ENCODE peak calls at places on chromosomes 4 and X, in eight cellular contexts. One of them, this sample, is unnamed.

GRCh38 chr4:122762520-122762919 is 30.0 kb downstream of the BBS12 start:
- DNase-seq in NCI-H1105 treated with DMSO at 0.1 percent for 48 hours: no peak
- DNase-seq in left ventricle myocardium inferior: no peak
- DNase-seq in astrocyte: no peak
- DNase-seq in iPS-NIHi11: no peak
- DNase-seq in HAP-1: no peak
- DNase-seq in cerebellar cortex: no peak
- DNase-seq in stimulated activated CD8-positive, alpha-beta memory T cell treated with anti-CD3 and anti-CD28 coated beads, Interleukin-7, amount 100 ng/mL, for 24 hours: no peak
- DNase-seq in this sample: no peak

GRCh38 chrX:41086627-41086932 is 1.3 kb downstream of the USP9X start:
- DNase-seq in NCI-H1105 treated with DMSO at 0.1 percent for 48 hours: no peak
- DNase-seq in left ventricle myocardium inferior: no peak
- DNase-seq in astrocyte: no peak
- DNase-seq in iPS-NIHi11: no peak
- DNase-seq in HAP-1: no peak
- DNase-seq in cerebellar cortex: no peak
- DNase-seq in stimulated activated CD8-positive, alpha-beta memory T cell treated with anti-CD3 and anti-CD28 coated beads, Interleukin-7, amount 100 ng/mL, for 24 hours: no peak
- DNase-seq in this sample: no peak

GRCh38 chr4:183011213-183011907 is 87.7 kb upstream of the WWC2 start:
- DNase-seq in NCI-H1105 treated with DMSO at 0.1 percent for 48 hours: no peak
- DNase-seq in left ventricle myocardium inferior: no peak
- DNase-seq in astrocyte: peak; percentile 44
- DNase-seq in iPS-NIHi11: no peak
- DNase-seq in HAP-1: no peak
- DNase-seq in cerebellar cortex: no peak
- DNase-seq in stimulated activated CD8-positive, alpha-beta memory T cell treated with anti-CD3 and anti-CD28 coated beads, Interleukin-7, amount 100 ng/mL, for 24 hours: no peak
- DNase-seq in this sample: no peak

GRCh38 chr4:4803216-4803903 is 56.1 kb upstream of the MSX1 start:
- DNase-seq in NCI-H1105 treated with DMSO at 0.1 percent for 48 hours: no peak
- DNase-seq in left ventricle myocardium inferior: no peak
- DNase-seq in astrocyte: no peak
- DNase-seq in iPS-NIHi11: no peak
- DNase-seq in HAP-1: no peak
- DNase-seq in cerebellar cortex: no peak
- DNase-seq in stimulated activated CD8-positive, alpha-beta memory T cell treated with anti-CD3 and anti-CD28 coated beads, Interleukin-7, amount 100 ng/mL, for 24 hours: no peak
- DNase-seq in this sample: no peak

GRCh38 chr4:23614284-23614892 is 275.5 kb downstream of the PPARGC1A start:
- DNase-seq in NCI-H1105 treated with DMSO at 0.1 percent for 48 hours: no peak
- DNase-seq in left ventricle myocardium inferior: no peak
- DNase-seq in astrocyte: peak; percentile 51
- DNase-seq in iPS-NIHi11: peak; percentile 27
- DNase-seq in HAP-1: peak; percentile 32
- DNase-seq in cerebellar cortex: no peak
- DNase-seq in stimulated activated CD8-positive, alpha-beta memory T cell treated with anti-CD3 and anti-CD28 coated beads, Interleukin-7, amount 100 ng/mL, for 24 hours: no peak
- DNase-seq in this sample: peak; percentile 48

GRCh38 chr4:12949719-12950118 is 534.4 kb downstream of the RAB28 start:
- DNase-seq in NCI-H1105 treated with DMSO at 0.1 percent for 48 hours: no peak
- DNase-seq in left ventricle myocardium inferior: no peak
- DNase-seq in astrocyte: no peak
- DNase-seq in iPS-NIHi11: no peak
- DNase-seq in HAP-1: no peak
- DNase-seq in cerebellar cortex: no peak
- DNase-seq in stimulated activated CD8-positive, alpha-beta memory T cell treated with anti-CD3 and anti-CD28 coated beads, Interleukin-7, amount 100 ng/mL, for 24 hours: no peak
- DNase-seq in this sample: peak; percentile 12

GRCh38 chrX:56978172-56978571 is 17.2 kb downstream of the SPIN3 start:
- DNase-seq in NCI-H1105 treated with DMSO at 0.1 percent for 48 hours: peak; percentile 41
- DNase-seq in left ventricle myocardium inferior: no peak
- DNase-seq in astrocyte: peak; percentile 9
- DNase-seq in iPS-NIHi11: peak; percentile 42
- DNase-seq in HAP-1: peak; percentile 50
- DNase-seq in cerebellar cortex: peak; percentile 33
- DNase-seq in stimulated activated CD8-positive, alpha-beta memory T cell treated with anti-CD3 and anti-CD28 coated beads, Interleukin-7, amount 100 ng/mL, for 24 hours: no peak
- DNase-seq in this sample: peak; percentile 47

GRCh38 chrX:138777230-138777629 is 65.7 kb upstream of the FGF13 start:
- DNase-seq in NCI-H1105 treated with DMSO at 0.1 percent for 48 hours: no peak
- DNase-seq in left ventricle myocardium inferior: no peak
- DNase-seq in astrocyte: no peak
- DNase-seq in iPS-NIHi11: peak; percentile 8
- DNase-seq in HAP-1: no peak
- DNase-seq in cerebellar cortex: no peak
- DNase-seq in stimulated activated CD8-positive, alpha-beta memory T cell treated with anti-CD3 and anti-CD28 coated beads, Interleukin-7, amount 100 ng/mL, for 24 hours: no peak
- DNase-seq in this sample: no peak

This sample was measured in renal cortical epithelial cell.